ENCODE peak calls at places on chromosomes 5 and 9, in ten cellular contexts. F is CD8-positive, alpha-beta T cell; E is right cardiac atrium; O is H9; H is left ventricle myocardium inferior; R is IMR-90; D is endodermal cell; L is small intestine; V is osteoblast; J is mesendoderm. M is an unnamed sample.

GRCh38 chr5:139394123-139394653 is 716 bp downstream of the PROB1 start:
- DNase-seq in O (peak; percentile 61), F (peak; percentile 69), J (peak; percentile 74), E (peak; percentile 81), H (peak; percentile 62), V (peak; percentile 91), D (peak; percentile 91), R (no peak), L (peak; percentile 22), M (peak; percentile 88)

GRCh38 chr5:68924490-68925145 is 169.2 kb upstream of the SLC30A5 start:
- DNase-seq in L (no peak), H (no peak), E (peak; percentile 70), O (no peak), R (peak; percentile 41), J (no peak), F (no peak), V (peak; percentile 49), D (no peak), M (no peak)

GRCh38 chr9:98365227-98365669 is 109.8 kb upstream of the TBC1D2 start:
- DNase-seq in E (no peak), J (peak; percentile 66), O (no peak), L (peak; percentile 8), R (peak; percentile 55), D (peak; percentile 77), F (no peak), V (no peak), H (no peak), M (peak; percentile 25)

GRCh38 chr9:38141751-38142150 is 72.7 kb upstream of the SHB start:
- DNase-seq in J (no peak), F (no peak), H (no peak), E (no peak), D (peak; percentile 20), L (no peak), V (peak; percentile 91), R (peak; percentile 83), O (no peak), M (no peak)

GRCh38 chr5:168976311-168976893 is 324.5 kb downstream of the SLIT3 start:
- DNase-seq in L (no peak), F (no peak), H (no peak), O (no peak), V (no peak), J (no peak), D (no peak), E (no peak), R (no peak), M (no peak)

GRCh38 chr5:154288145-154288544 is 97.6 kb downstream of the GALNT10 start:
- DNase-seq in R (peak; percentile 72), V (no peak), H (no peak), D (peak; percentile 48), E (peak; percentile 66), J (peak; percentile 32), L (no peak), F (no peak), O (no peak), M (peak; percentile 27)

GRCh38 chr9:2854617-2855016 is 10.7 kb upstream of the PUM3 start:
- DNase-seq in E (no peak), D (no peak), L (no peak), H (no peak), O (no peak), V (no peak), J (no peak), R (no peak), F (no peak), M (no peak)

GRCh38 chr9:93301911-93302525 is 118.1 kb downstream of the WNK2 start:
- DNase-seq in H (no peak), J (no peak), D (peak; percentile 45), F (no peak), R (no peak), V (peak; percentile 79), L (peak; percentile 11), E (no peak), O (peak; percentile 30), M (no peak)

GRCh38 chr5:128877476-128877875 is 87.8 kb upstream of the SLC27A6 start:
- DNase-seq in H (no peak), J (no peak), O (no peak), L (no peak), D (no peak), E (no peak), V (no peak), F (no peak), R (no peak), M (peak; percentile 4)

GRCh38 chr5:138948391-138949222 is 73.5 kb upstream of the LRRTM2 start:
- DNase-seq in L (no peak), J (no peak), D (no peak), E (peak; percentile 65), O (no peak), F (no peak), R (no peak), H (no peak), V (no peak), M (peak; percentile 34)

GRCh38 chr9:38079410-38080105 is 10.5 kb upstream of the SHB start:
- DNase-seq in E (peak; percentile 62), F (no peak), L (no peak), J (no peak), R (peak; percentile 48), V (no peak), H (no peak), O (peak; percentile 26), D (peak; percentile 54), M (no peak)

GRCh38 chr5:172740483-172741205 is 30.4 kb downstream of the DUSP1 start:
- DNase-seq in V (peak; percentile 91), J (peak; percentile 46), E (peak; percentile 86), D (no peak), H (peak; percentile 74), O (no peak), F (no peak), L (no peak), R (peak; percentile 93), M (no peak)

GRCh38 chr5:150505816-150506215 is 2.1 kb upstream of the NDST1 start:
- DNase-seq in V (no peak), O (no peak), L (no peak), E (peak; percentile 40), H (no peak), R (no peak), J (no peak), F (no peak), D (no peak), M (no peak)
- H3K4me1 ChIP-seq in V (peaks cover 79% of the 10 kb centered on the region), O (no peaks in the 10 kb centered on the region), L (peaks cover 27% of the 10 kb centered on the region), E (peaks cover 73% of the 10 kb centered on the region), H (peaks cover 100% of the 10 kb centered on the region), R (peaks cover 65% of the 10 kb centered on the region), J (peaks cover 5% of the 10 kb centered on the region), F (no peaks in the 10 kb centered on the region), D (peaks cover 22% of the 10 kb centered on the region), M (peaks cover 50% of the 10 kb centered on the region)

GRCh38 chr5:150142189-150142788 is 13.4 kb downstream of the PDGFRB start:
- DNase-seq in J (no peak), D (no peak), E (peak; percentile 52), H (no peak), F (no peak), V (no peak), L (no peak), R (peak; percentile 22), O (no peak), M (no peak)
- H3K4me1 ChIP-seq in J (peaks cover 25% of the 10 kb centered on the region), D (peaks cover 33% of the 10 kb centered on the region), E (peaks cover 43% of the 10 kb centered on the region), H (peaks cover 92% of the 10 kb centered on the region), F (no peaks in the 10 kb centered on the region), V (peaks cover 85% of the 10 kb centered on the region), L (no peaks in the 10 kb centered on the region), R (peaks cover 67% of the 10 kb centered on the region), O (peaks cover 18% of the 10 kb centered on the region), M (peaks cover 58% of the 10 kb centered on the region)

DNA sequence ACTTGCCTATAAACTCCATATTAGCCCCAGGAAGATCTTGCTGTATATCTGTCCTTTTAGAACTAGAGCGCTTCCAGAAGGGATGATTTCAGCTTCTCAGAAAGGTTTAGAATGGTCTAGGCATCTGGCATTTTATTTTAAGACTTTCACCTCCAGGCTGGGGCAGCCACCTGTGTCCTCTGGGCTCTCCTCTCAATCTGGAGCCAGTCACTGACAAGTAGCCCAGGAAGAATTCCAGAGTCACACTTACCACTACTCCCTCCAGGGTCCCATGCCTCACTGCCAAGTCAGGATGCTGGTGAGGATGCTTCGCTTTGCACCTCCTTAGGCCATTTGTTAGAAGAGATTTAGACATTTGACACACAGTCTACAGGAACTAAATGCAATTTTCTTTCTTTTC is 20.8 kb downstream of the B4GALT1 start:
- DNase-seq in L (no peak), J (no peak), D (no peak), R (no peak), O (no peak), V (no peak), E (no peak), H (no peak), F (no peak), M (no peak)
- H3K4me1 ChIP-seq in L (peaks cover 13% of the 10 kb centered on the region), J (no peaks in the 10 kb centered on the region), D (no peaks in the 10 kb centered on the region), R (peaks cover 15% of the 10 kb centered on the region), O (no peaks in the 10 kb centered on the region), V (peaks cover 52% of the 10 kb centered on the region), E (peaks cover 34% of the 10 kb centered on the region), H (peaks cover 100% of the 10 kb centered on the region), F (peaks cover 74% of the 10 kb centered on the region), M (no peaks in the 10 kb centered on the region)

GRCh38 chr5:150137997-150138396 is 17.6 kb downstream of the PDGFRB start:
- DNase-seq in L (no peak), F (no peak), H (no peak), D (no peak), J (no peak), R (peak; percentile 65), O (no peak), E (peak; percentile 71), V (no peak), M (no peak)

GRCh38 chr5:150136290-150136689 is 19.4 kb downstream of the PDGFRB start:
- DNase-seq in H (no peak), R (no peak), V (no peak), D (no peak), L (no peak), O (no peak), J (no peak), F (no peak), E (peak; percentile 63), M (no peak)

GRCh38 chr5:150136841-150137167 is 18.8 kb downstream of the PDGFRB start:
- DNase-seq in E (no peak), J (no peak), R (no peak), F (no peak), D (no peak), O (no peak), H (no peak), V (no peak), L (no peak), M (no peak)

GRCh38 chr5:150138551-150139265 is 16.9 kb downstream of the PDGFRB start:
- DNase-seq in H (peak; percentile 56), R (peak; percentile 96), E (peak; percentile 92), D (peak; percentile 87), O (peak; percentile 75), J (peak; percentile 92), F (no peak), L (no peak), V (peak; percentile 95), M (peak; percentile 89)

DNA sequence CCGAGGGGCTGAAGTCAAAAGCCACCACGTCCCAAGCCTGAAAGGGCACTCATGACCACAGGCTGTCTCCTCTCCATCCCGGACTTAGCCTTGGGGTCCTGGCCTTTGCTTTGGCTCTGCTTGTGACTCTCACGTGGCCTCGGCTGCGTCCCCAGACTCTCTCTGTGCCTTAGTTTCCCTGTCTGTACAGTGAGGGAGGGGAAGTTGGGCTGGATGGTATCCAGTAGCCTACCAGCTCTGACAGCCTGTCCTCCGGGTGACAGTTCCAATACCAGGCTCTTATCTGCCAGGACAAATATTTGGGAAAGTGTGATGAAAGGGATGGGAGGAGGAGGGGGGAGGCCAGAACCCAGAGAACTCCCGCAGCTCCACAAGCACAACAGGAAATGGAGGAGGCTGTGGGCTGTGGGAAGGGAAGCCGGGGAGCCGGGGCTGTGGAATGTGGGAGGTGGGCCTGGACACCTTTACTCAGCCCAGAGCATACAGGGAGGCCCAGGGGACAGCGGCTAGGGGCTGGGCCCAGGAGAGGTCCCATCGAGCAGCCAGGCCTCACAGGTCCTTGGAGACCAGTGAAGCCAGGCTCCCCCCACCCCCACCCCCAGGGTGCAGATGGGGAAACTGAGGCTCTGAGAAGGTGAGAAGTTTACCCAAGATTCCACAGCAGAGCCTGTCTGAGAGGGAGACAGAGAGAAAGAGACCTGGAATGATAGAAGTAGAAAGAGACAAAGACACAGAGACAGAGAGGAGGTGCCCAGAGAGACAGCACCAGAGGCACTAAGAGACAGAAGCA is 18.3 kb downstream of the PDGFRB start:
- DNase-seq in V (peak; percentile 88), J (peak; percentile 94), R (peak; percentile 70), F (no peak), E (peak; percentile 73), D (peak; percentile 94), O (peak; percentile 77), L (no peak), H (no peak), M (no peak)
- H3K4me1 ChIP-seq in V (peaks cover 74% of the 10 kb centered on the region), J (peaks cover 22% of the 10 kb centered on the region), R (peaks cover 65% of the 10 kb centered on the region), F (no peaks in the 10 kb centered on the region), E (peaks cover 39% of the 10 kb centered on the region), D (peaks cover 32% of the 10 kb centered on the region), O (peaks cover 17% of the 10 kb centered on the region), L (no peaks in the 10 kb centered on the region), H (peaks cover 93% of the 10 kb centered on the region), M (peaks cover 55% of the 10 kb centered on the region)

M was measured in neural progenitor cell.